ENCODE peak calls at places on chromosomes 4 and X, in seven cellular contexts. M is GM12892, A is K562, I is SK-N-SH, C is HepG2, F is GM12878, E is H1. P is an unnamed sample.

GRCh38 chr4:26447378-26447777 is 42.9 kb downstream of the CCKAR start:
- DNase-seq in F (no peak), A (no peak), I (no peak), E (no peak), M (no peak), C (no peak), P (no peak)

GRCh38 chr4:180665994-180666818 is 1577.0 kb upstream of the TENM3 start:
- DNase-seq in M (peak; percentile 10), F (no peak), C (peak; percentile 47), I (peak; percentile 42), A (peak; percentile 12), E (no peak), P (peak; percentile 14)

GRCh38 chrX:17990542-17990941 is 129.4 kb upstream of the RAI2 start:
- DNase-seq in F (no peak), I (no peak), C (no peak), M (no peak), E (no peak), A (no peak), P (no peak)

GRCh38 chr4:8906991-8907595 is 35.5 kb upstream of the HMX1 start:
- DNase-seq in I (peak; percentile 18), E (no peak), M (no peak), F (no peak), A (no peak), C (no peak), P (no peak)

GRCh38 chr4:130077275-130077674 is 981.3 kb downstream of the C4orf33 start:
- DNase-seq in C (no peak), E (no peak), I (no peak), A (no peak), M (no peak), F (no peak), P (no peak)

GRCh38 chrX:73127700-73128241 is 48.5 kb upstream of the PABPC1L2A start:
- DNase-seq in E (peak; percentile 27), C (no peak), A (no peak), F (no peak), I (no peak), M (no peak), P (no peak)

GRCh38 chrX:38060331-38060878 is 54.1 kb downstream of the SYTL5 start:
- DNase-seq in A (no peak), E (no peak), M (no peak), I (no peak), F (no peak), C (no peak), P (no peak)

GRCh38 chr4:120440730-120441129 is 374.1 kb upstream of the MAD2L1 start:
- DNase-seq in I (no peak), A (no peak), F (no peak), M (no peak), E (no peak), C (no peak), P (no peak)

GRCh38 chr4:186749611-186750281 is 26.1 kb upstream of the FAT1 start:
- DNase-seq in E (no peak), I (no peak), F (no peak), C (peak; percentile 47), A (no peak), M (no peak), P (no peak)

GRCh38 chrX:123084797-123085196 is 99.3 kb upstream of the GRIA3 start:
- DNase-seq in M (no peak), E (no peak), A (no peak), F (no peak), I (no peak), C (peak; percentile 74), P (no peak)

GRCh38 chrX:11647048-11647650 is 18.6 kb downstream of the ARHGAP6 start:
- DNase-seq in M (no peak), I (no peak), C (no peak), F (no peak), E (no peak), A (no peak), P (no peak)
- TF ChIP-seq TAF1 in M (no peak), I (no peak), C (no peak), F (no peak), E (no peak), A (no peak), P (no peak)

GRCh38 chr4:59553739-59554126 is 1646.4 kb upstream of the ADGRL3 start:
- DNase-seq in A (no peak), C (no peak), I (no peak), F (no peak), M (no peak), E (no peak), P (no peak)
- TF ChIP-seq TAF1 in A (no peak), C (no peak), I (no peak), F (no peak), M (no peak), E (no peak), P (no peak)

GRCh38 chrX:71215335-71215912 is 7.6 kb upstream of the GJB1 start:
- DNase-seq in M (no peak), F (no peak), E (no peak), A (no peak), C (no peak), I (no peak), P (no peak)
- TF ChIP-seq TAF1 in M (no peak), F (no peak), E (no peak), A (no peak), C (no peak), I (no peak), P (no peak)

DNA sequence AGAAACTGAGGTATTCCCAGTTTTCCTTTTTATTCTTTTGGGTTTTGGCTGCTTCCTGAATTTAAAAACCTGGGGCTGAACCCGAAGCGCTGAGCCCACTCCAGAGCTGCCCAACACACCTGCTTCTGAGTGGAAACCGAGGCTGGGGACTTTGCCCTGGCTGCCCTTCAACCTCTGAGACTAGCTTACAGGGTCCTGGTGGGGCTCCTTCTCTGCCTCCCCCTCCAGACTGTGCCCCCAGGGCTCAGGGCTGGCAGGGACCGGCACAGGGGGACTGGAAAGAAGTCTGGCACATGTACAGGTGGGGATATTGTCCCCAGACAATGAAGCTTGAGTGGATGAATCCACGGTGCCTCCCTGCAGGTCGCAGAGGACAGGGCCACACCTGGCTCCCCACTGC is 240.4 kb upstream of the PSAPL1 start:
- DNase-seq in A (no peak), C (no peak), I (no peak), E (no peak), M (no peak), F (no peak), P (no peak)
- TF ChIP-seq TAF1 in A (no peak), C (no peak), I (no peak), E (no peak), M (no peak), F (no peak), P (no peak)

P was measured in GM12891.